ENCODE peak calls at places on chromosomes 16 and 17, in five cellular contexts. T, V, H, D and F are unnamed samples.

GRCh38 chr17:61073799-61074513 is 325.7 kb upstream of the TBX2 start:
- DNase-seq in D (no peak), T (no peak), V (no peak), H (peak; percentile 25), F (no peak)

GRCh38 chr17:75617218-75617617 is 16.0 kb upstream of the SMIM5 start:
- DNase-seq in H (no peak), D (no peak), T (no peak), V (no peak), F (no peak)

GRCh38 chr17:19017401-19017800 is 12.8 kb upstream of the FAM83G start:
- DNase-seq in T (no peak), H (no peak), D (no peak), V (no peak), F (no peak)

GRCh38 chr17:17479209-17479608 is 2.4 kb downstream of the MED9 start:
- DNase-seq in V (no peak), D (no peak), T (no peak), H (no peak), F (no peak)

GRCh38 chr16:46972971-46973456 is 460 bp downstream of the DNAJA2 start:
- DNase-seq in V (no peak), D (peak; percentile 65), H (peak; percentile 40), T (no peak), F (no peak)

GRCh38 chr17:81295678-81296381 is 723 bp upstream of the SLC38A10 start:
- DNase-seq in H (peak; percentile 70), V (peak; percentile 29), D (no peak), T (no peak), F (no peak)

GRCh38 chr17:50258647-50259483 is 15.4 kb upstream of the TMEM92 start:
- DNase-seq in T (peak; percentile 64), H (no peak), D (peak; percentile 72), V (peak; percentile 50), F (peak; percentile 67)

GRCh38 chr16:27698266-27698665 is 148.3 kb downstream of the KATNIP start:
- DNase-seq in T (no peak), H (no peak), D (no peak), V (no peak), F (no peak)

GRCh38 chr17:21445091-21445650 is 69.0 kb downstream of the KCNJ12 start:
- DNase-seq in T (no peak), V (no peak), D (no peak), H (no peak), F (no peak)

GRCh38 chr16:85662036-85662812 is 26.5 kb downstream of the GINS2 start:
- DNase-seq in T (no peak), V (no peak), D (peak; percentile 61), H (no peak), F (no peak)

GRCh38 chr17:65558683-65559311 is 2.7 kb downstream of the AXIN2 start:
- DNase-seq in H (no peak), D (no peak), T (no peak), V (no peak), F (no peak)

GRCh38 chr17:52410781-52411180 is 252.3 kb upstream of the CA10 start:
- DNase-seq in T (no peak), V (no peak), H (peak; percentile 37), D (no peak), F (no peak)

GRCh38 chr16:49278944-49279725 is 2.5 kb downstream of the CBLN1 start:
- DNase-seq in D (no peak), H (no peak), T (no peak), V (no peak), F (no peak)

GRCh38 chr16:84785843-84786538 is 33.8 kb upstream of the CRISPLD2 start:
- DNase-seq in H (no peak), T (no peak), D (peak; percentile 88), V (peak; percentile 67), F (no peak)

GRCh38 chr17:38509772-38510423 is 81.6 kb downstream of the ARHGAP23 start:
- DNase-seq in V (no peak), H (no peak), D (no peak), T (no peak), F (no peak)

GRCh38 chr16:68093816-68094613 is 8.8 kb downstream of the NFATC3 start:
- DNase-seq in D (no peak), T (no peak), V (peak; percentile 32), H (peak; percentile 9), F (peak; percentile 50)

GRCh38 chr17:33967608-33968349 is 287.3 kb upstream of the CCL2 start:
- DNase-seq in D (no peak), T (no peak), V (no peak), H (no peak), F (no peak)

GRCh38 chr16:8908779-8909468 is 26.8 kb downstream of the LITAFD start:
- DNase-seq in D (no peak), T (no peak), V (no peak), H (peak; percentile 24), F (no peak)

GRCh38 chr16:86579268-86580062 is 1.1 kb downstream of the FOXL1 start:
- DNase-seq in H (no peak), V (peak; percentile 46), T (no peak), D (no peak), F (no peak)

GRCh38 chr17:74873874-74874614 is 1.2 kb upstream of the FDXR start:
- DNase-seq in V (no peak), H (peak; percentile 41), D (no peak), T (no peak), F (no peak)

GRCh38 chr17:81537343-81537855 is 9.2 kb downstream of the FSCN2 start:
- DNase-seq in D (no peak), H (no peak), T (no peak), V (no peak), F (no peak)

GRCh38 chr16:10386517-10387377 is 886 bp downstream of the ATF7IP2 start:
- DNase-seq in V (peak; percentile 35), H (no peak), T (no peak), D (no peak), F (no peak)

GRCh38 chr16:88582912-88583575 is 12.8 kb downstream of the ZC3H18 start:
- DNase-seq in H (no peak), T (no peak), V (no peak), D (no peak), F (no peak)

GRCh38 chr16:14155572-14156213 is 84.6 kb downstream of the MRTFB start:
- DNase-seq in V (no peak), H (no peak), T (no peak), D (no peak), F (no peak)

GRCh38 chr16:49470550-49470949 is 96.9 kb downstream of the C16orf78 start:
- DNase-seq in V (no peak), T (no peak), D (peak; percentile 25), H (no peak), F (no peak)